ENCODE peak calls at places on chromosome 1, in five cellular contexts. E, V, I, M and X are unnamed samples.

GRCh38 chr1:91948501-91949355 is 473 bp upstream of the BRDT start:
- DNase-seq in E (peak; percentile 40), V (no peak), I (no peak), M (peak; percentile 76), X (no peak)

GRCh38 chr1:40435876-40436275 is 14.4 kb upstream of the ZFP69B start:
- DNase-seq in E (no peak), V (no peak), I (no peak), M (no peak), X (no peak)

GRCh38 chr1:52060822-52061221 is 4.7 kb downstream of the BTF3L4 start:
- DNase-seq in E (no peak), V (no peak), I (no peak), M (no peak), X (no peak)

GRCh38 chr1:161763522-161764098 is 2.5 kb upstream of the ATF6 start:
- DNase-seq in E (peak; percentile 54), V (no peak), I (no peak), M (no peak), X (no peak)

GRCh38 chr1:66333463-66334232 is 200.3 kb upstream of the SGIP1 start:
- DNase-seq in E (no peak), V (peak; percentile 69), I (no peak), M (peak; percentile 57), X (peak; percentile 66)

GRCh38 chr1:161388639-161389038 is 21.0 kb upstream of the CFAP126 start:
- DNase-seq in E (no peak), V (no peak), I (no peak), M (no peak), X (no peak)

GRCh38 chr1:173479649-173480048 is 2.5 kb downstream of the PRDX6 start:
- DNase-seq in E (no peak), V (no peak), I (no peak), M (no peak), X (no peak)

GRCh38 chr1:175675017-175675416 is 68.4 kb downstream of the TNR start:
- DNase-seq in E (no peak), V (no peak), I (no peak), M (no peak), X (no peak)

GRCh38 chr1:201740086-201740541 is 88.8 kb upstream of the IPO9 start:
- DNase-seq in E (no peak), V (no peak), I (no peak), M (no peak), X (no peak)
- H3K4me1 ChIP-seq in E (no peaks in the 10 kb centered on the region), V (peaks cover 79% of the 10 kb centered on the region), I (no peaks in the 10 kb centered on the region), M (peaks cover 12% of the 10 kb centered on the region), X (peaks cover 63% of the 10 kb centered on the region)

DNA sequence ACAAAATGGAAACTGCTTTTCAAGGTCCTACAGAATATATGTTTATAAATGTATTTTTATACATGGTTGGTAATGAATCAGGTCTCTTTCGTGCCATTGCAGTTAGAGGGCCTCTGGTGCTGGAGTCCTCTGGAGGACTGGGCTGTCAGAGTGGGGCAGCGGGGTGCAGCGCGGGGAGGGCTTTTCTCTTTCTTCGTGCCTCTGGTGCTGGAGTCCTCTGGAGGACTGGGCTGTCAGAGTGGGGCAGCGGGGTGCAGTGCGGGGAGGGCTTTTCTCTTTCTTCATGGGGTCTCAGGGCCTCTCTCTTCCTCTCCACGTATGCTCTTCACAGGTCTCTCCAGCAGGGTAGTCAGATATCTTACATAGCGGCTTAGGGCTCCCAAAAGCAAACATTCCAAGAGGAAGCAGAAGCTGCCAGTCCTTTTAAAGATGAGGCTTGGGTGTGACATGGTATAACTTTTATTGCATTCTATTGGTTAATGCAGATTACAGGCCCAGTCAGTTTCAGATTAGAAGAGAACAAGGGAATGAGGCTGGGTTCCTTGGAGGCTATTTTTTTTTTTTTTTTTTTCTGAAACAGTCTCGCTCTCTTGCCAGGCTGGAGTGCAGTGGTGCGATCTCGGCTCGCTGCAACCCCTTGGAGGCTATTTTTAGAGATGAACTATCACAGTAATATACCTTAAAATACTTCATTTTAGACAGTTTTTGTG is 13.1 kb downstream of the SDCCAG8 start:
- DNase-seq in E (no peak), V (no peak), I (no peak), M (no peak), X (no peak)
- H3K4me3 ChIP-seq in E (no peak overlapping the region), V (no peak overlapping the region), I (no peak overlapping the region), M (no peak overlapping the region), X (no peak overlapping the region)

GRCh38 chr1:202235856-202236837 is 42.5 kb downstream of the LGR6 start:
- DNase-seq in E (peak; percentile 34), V (peak; percentile 37), I (peak; percentile 44), M (peak; percentile 80), X (peak; percentile 91)

GRCh38 chr1:202235003-202235660 is 41.5 kb downstream of the LGR6 start:
- DNase-seq in E (no peak), V (no peak), I (no peak), M (peak; percentile 30), X (peak; percentile 5)

GRCh38 chr1:202233171-202233570 is 39.6 kb downstream of the LGR6 start:
- DNase-seq in E (no peak), V (no peak), I (no peak), M (peak; percentile 54), X (no peak)

GRCh38 chr1:202234331-202235002 is 40.9 kb downstream of the LGR6 start:
- DNase-seq in E (no peak), V (no peak), I (no peak), M (no peak), X (peak; percentile 13)

GRCh38 chr1:202233824-202234223 is 40.2 kb downstream of the LGR6 start:
- DNase-seq in E (no peak), V (no peak), I (no peak), M (peak; percentile 8), X (no peak)
- H3K27ac ChIP-seq in E (no peak overlapping the region), V (no peak overlapping the region), I (no peak overlapping the region), M (no peak overlapping the region), X (peak overlapping the region; percentile 2)

GRCh38 chr1:153640873-153641272 is 7.0 kb downstream of the CHTOP start:
- DNase-seq in E (no peak), V (no peak), I (no peak), M (no peak), X (no peak)
- H3K4me1 ChIP-seq in E (peaks cover 18% of the 10 kb centered on the region), V (peaks cover 66% of the 10 kb centered on the region), I (no peaks in the 10 kb centered on the region), M (peaks cover 10% of the 10 kb centered on the region), X (peaks cover 45% of the 10 kb centered on the region)

GRCh38 chr1:109877776-109878175 is 32.9 kb upstream of the CSF1 start:
- DNase-seq in E (no peak), V (no peak), I (no peak), M (no peak), X (no peak)
- H3K4me3 ChIP-seq in E (no peak overlapping the region), V (no peak overlapping the region), I (no peak overlapping the region), M (no peak overlapping the region), X (peak overlapping the region; percentile 9)